ENCODE peak calls at places on chromosomes 12 and 14, in seven cellular contexts. S is GM12878, X is HCT116, V is Panc1, W is SK-N-SH, I is K562, D is H1. G is an unnamed sample.

GRCh38 chr12:46071335-46071734 is 81.0 kb upstream of the SCAF11 start:
- DNase-seq in S (no peak), X (no peak), V (no peak), W (no peak), I (no peak), D (no peak), G (no peak)

GRCh38 chr12:685388-685787 is 22.1 kb upstream of the NINJ2 start:
- DNase-seq in S (peak; percentile 88), X (no peak), V (no peak), W (no peak), I (no peak), D (no peak), G (no peak)

GRCh38 chr12:52258335-52258901 is 16.0 kb upstream of the KRT86 start:
- DNase-seq in S (no peak), X (no peak), V (no peak), W (peak; percentile 82), I (no peak), D (no peak), G (no peak)

GRCh38 chr12:99108924-99109323 is 463.8 kb downstream of the APAF1 start:
- DNase-seq in S (no peak), X (no peak), V (no peak), W (no peak), I (no peak), D (no peak), G (no peak)

GRCh38 chr12:56119361-56119796 is 1.3 kb downstream of the ZC3H10 start:
- DNase-seq in S (no peak), X (peak; percentile 82), V (no peak), W (peak; percentile 85), I (peak; percentile 79), D (no peak), G (peak; percentile 95)

GRCh38 chr12:26787125-26787495 is 45.9 kb downstream of the ITPR2 start:
- DNase-seq in S (no peak), X (no peak), V (no peak), W (peak; percentile 65), I (no peak), D (no peak), G (no peak)

GRCh38 chr12:108312885-108313203 is 26.3 kb downstream of the CMKLR1 start:
- DNase-seq in S (no peak), X (no peak), V (no peak), W (peak; percentile 84), I (no peak), D (no peak), G (peak; percentile 54)

GRCh38 chr14:101824339-101824727 is 62.8 kb downstream of the PPP2R5C start:
- DNase-seq in S (no peak), X (no peak), V (no peak), W (no peak), I (no peak), D (no peak), G (no peak)

GRCh38 chr14:104536942-104537612 is 42.5 kb upstream of the C14orf180 start:
- DNase-seq in S (no peak), X (peak; percentile 12), V (no peak), W (no peak), I (no peak), D (no peak), G (no peak)

GRCh38 chr12:69024413-69024812 is 91.4 kb upstream of the CPM start:
- DNase-seq in S (no peak), X (peak; percentile 64), V (no peak), W (no peak), I (no peak), D (no peak), G (no peak)

GRCh38 chr14:101878222-101879211 is 85.9 kb upstream of the DYNC1H1 start:
- DNase-seq in S (no peak), X (no peak), V (no peak), W (no peak), I (no peak), D (no peak), G (no peak)

GRCh38 chr14:20988717-20989116 is 1.1 kb upstream of the METTL17 start:
- DNase-seq in S (no peak), X (no peak), V (no peak), W (no peak), I (no peak), D (no peak), G (no peak)

GRCh38 chr14:70856851-70857498 is 47.7 kb upstream of the MAP3K9 start:
- DNase-seq in S (no peak), X (no peak), V (no peak), W (no peak), I (no peak), D (no peak), G (no peak)

GRCh38 chr12:13952096-13952495 is 29.3 kb downstream of the GRIN2B start:
- DNase-seq in S (no peak), X (no peak), V (no peak), W (no peak), I (no peak), D (no peak), G (no peak)

GRCh38 chr14:58981840-58982239 is 206.6 kb upstream of the DAAM1 start:
- DNase-seq in S (no peak), X (no peak), V (no peak), W (no peak), I (no peak), D (no peak), G (no peak)

GRCh38 chr12:78331764-78332163 is 501.1 kb downstream of the NAV3 start:
- DNase-seq in S (no peak), X (no peak), V (no peak), W (no peak), I (no peak), D (no peak), G (peak; percentile 3)

GRCh38 chr12:92503977-92504966 is 198.5 kb upstream of the PLEKHG7 start:
- DNase-seq in S (no peak), X (no peak), V (no peak), W (no peak), I (no peak), D (no peak), G (peak; percentile 45)

GRCh38 chr12:121590476-121591143 is 9.8 kb upstream of the KDM2B start:
- DNase-seq in S (peak; percentile 74), X (no peak), V (no peak), W (no peak), I (no peak), D (no peak), G (peak; percentile 58)

GRCh38 chr12:66947119-66947518 is 268.2 kb upstream of the GRIP1 start:
- DNase-seq in S (no peak), X (no peak), V (no peak), W (no peak), I (no peak), D (no peak), G (no peak)

GRCh38 chr14:101108579-101109346 is 205.2 kb upstream of the RTL1 start:
- DNase-seq in S (no peak), X (no peak), V (no peak), W (no peak), I (no peak), D (no peak), G (no peak)

GRCh38 chr12:94553875-94554274 is 94.2 kb upstream of the CEP83 start:
- DNase-seq in S (no peak), X (no peak), V (no peak), W (no peak), I (no peak), D (no peak), G (no peak)

GRCh38 chr12:116629451-116629850 is 70.3 kb downstream of the MAP1LC3B2 start:
- DNase-seq in S (no peak), X (no peak), V (no peak), W (no peak), I (no peak), D (no peak), G (no peak)

GRCh38 chr12:54282949-54283593 is 2.5 kb downstream of the HNRNPA1 start:
- DNase-seq in S (no peak), X (no peak), V (no peak), W (no peak), I (peak; percentile 8), D (no peak), G (no peak)

GRCh38 chr12:64566122-64566521 is 44.2 kb upstream of the RASSF3 start:
- DNase-seq in S (no peak), X (no peak), V (no peak), W (no peak), I (no peak), D (no peak), G (no peak)
- TF ChIP-seq SIN3A in S (no peak), X (no peak), V (no peak), W (no peak), I (no peak), D (no peak), G (no peak)

DNA sequence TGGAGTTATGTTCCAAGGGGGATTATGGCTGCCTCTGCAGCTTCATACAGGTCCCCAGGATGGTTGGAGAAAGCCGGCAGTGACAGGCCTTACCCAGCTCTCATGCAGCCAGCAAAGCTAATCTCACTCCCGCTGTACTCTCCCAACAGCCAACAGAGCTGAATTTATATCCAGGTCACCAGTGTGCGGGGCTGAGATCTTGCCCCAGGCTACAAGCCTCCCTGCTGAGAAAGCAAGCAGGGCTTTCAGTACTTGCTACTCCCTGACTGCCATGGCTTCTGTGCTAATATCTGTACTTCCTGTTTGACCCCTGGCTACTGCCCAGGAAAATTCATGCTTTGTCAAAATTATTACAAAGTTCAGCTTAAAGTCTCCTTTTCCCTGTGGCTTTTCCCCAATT is 92.9 kb downstream of the ATP23 start:
- DNase-seq in S (no peak), X (no peak), V (no peak), W (no peak), I (no peak), D (no peak), G (no peak)
- TF ChIP-seq SIN3A in S (no peak), X (no peak), V (no peak), W (no peak), I (no peak), D (no peak), G (no peak)

GRCh38 chr14:54653764-54654469 is 87.0 kb downstream of the SAMD4A start:
- DNase-seq in S (no peak), X (no peak), V (no peak), W (no peak), I (no peak), D (no peak), G (peak; percentile 85)
- TF ChIP-seq SIN3A in S (no peak), X (no peak), V (no peak), W (no peak), I (no peak), D (no peak), G (no peak)

GRCh38 chr12:57772429-57773322 is at the start of gene EEF1AKMT3:
- DNase-seq in S (no peak), X (no peak), V (no peak), W (peak; percentile 81), I (peak; percentile 69), D (no peak), G (peak; percentile 35)
- TF ChIP-seq SIN3A in S (no peak), X (no peak), V (no peak), W (peak; percentile 21), I (no peak), D (no peak), G (no peak)

DNA sequence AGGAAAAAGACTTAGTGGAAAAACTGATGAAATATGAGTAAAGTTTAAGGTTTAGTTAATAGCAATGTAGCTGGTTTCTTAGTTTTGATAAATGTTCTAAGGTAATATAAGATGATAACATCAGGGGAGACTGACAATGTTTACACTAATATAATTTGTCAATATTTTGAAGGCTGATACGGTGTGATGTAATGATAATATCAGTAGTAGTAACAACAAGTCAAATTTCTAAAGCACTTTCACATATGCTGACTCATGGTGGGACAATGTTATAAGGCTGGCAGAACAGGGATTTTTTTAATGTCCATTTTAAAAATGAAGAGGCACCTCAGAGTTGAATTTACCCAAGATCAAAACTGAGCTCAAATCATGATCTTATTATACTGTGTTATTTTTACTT is 2.5 kb upstream of the FLRT2 start:
- DNase-seq in S (no peak), X (no peak), V (no peak), W (no peak), I (no peak), D (no peak), G (no peak)
- TF ChIP-seq SIN3A in S (no peak), X (no peak), V (no peak), W (no peak), I (no peak), D (no peak), G (no peak)